ENCODE peak calls at places on chromosome 3, in eight cellular contexts. T is neuronal stem cell; F is stimulated activated CD4-positive, alpha-beta T cell treated with anti-CD3 and anti-CD28 coated beads, Interleukin-1b, Interleukin-23, amount 100 ng/mL, for 1 hour; I is skeletal muscle cell; S is Peyer's patch; G is NCI-H524; U is GM12865; E is GM03348. R is an unnamed sample.

GRCh38 chr3:30418443-30418842 is 188.0 kb upstream of the TGFBR2 start:
- DNase-seq in T (no peak), F (no peak), I (no peak), S (no peak), G (no peak), U (no peak), E (peak; percentile 9), R (no peak)

GRCh38 chr3:147397911-147398809 is 8.2 kb downstream of the ZIC4 start:
- DNase-seq in T (peak; percentile 23), F (no peak), I (no peak), S (no peak), G (no peak), U (no peak), E (no peak), R (no peak)

GRCh38 chr3:56935821-56936220 is 124.6 kb upstream of the SPATA12 start:
- DNase-seq in T (no peak), F (no peak), I (no peak), S (no peak), G (no peak), U (no peak), E (no peak), R (no peak)

GRCh38 chr3:138774529-138775253 is 60.0 kb downstream of the PIK3CB start:
- DNase-seq in T (no peak), F (no peak), I (peak; percentile 98), S (peak; percentile 70), G (peak; percentile 89), U (peak; percentile 53), E (peak; percentile 88), R (no peak)

GRCh38 chr3:65951836-65952505 is 86.7 kb downstream of the MAGI1 start:
- DNase-seq in T (no peak), F (no peak), I (no peak), S (no peak), G (no peak), U (no peak), E (no peak), R (no peak)

GRCh38 chr3:148319161-148319915 is 378.4 kb upstream of the AGTR1 start:
- DNase-seq in T (no peak), F (no peak), I (peak; percentile 67), S (no peak), G (no peak), U (peak; percentile 85), E (peak; percentile 54), R (no peak)

GRCh38 chr3:33624756-33625155 is 93.3 kb downstream of the CLASP2 start:
- DNase-seq in T (no peak), F (no peak), I (no peak), S (no peak), G (no peak), U (no peak), E (peak; percentile 4), R (no peak)

GRCh38 chr3:173342679-173343078 is 54.9 kb upstream of the NLGN1 start:
- DNase-seq in T (no peak), F (no peak), I (no peak), S (no peak), G (no peak), U (no peak), E (no peak), R (no peak)

GRCh38 chr3:74066456-74066855 is 441.7 kb upstream of the PDZRN3 start:
- DNase-seq in T (peak; percentile 27), F (no peak), I (no peak), S (no peak), G (no peak), U (no peak), E (no peak), R (no peak)

GRCh38 chr3:126354776-126355175 is 2.4 kb downstream of the KLF15 start:
- DNase-seq in T (no peak), F (no peak), I (no peak), S (no peak), G (no peak), U (no peak), E (no peak), R (no peak)

GRCh38 chr3:144636833-144637232 is 665.2 kb downstream of the DIPK2A start:
- DNase-seq in T (no peak), F (no peak), I (no peak), S (no peak), G (no peak), U (peak; percentile 21), E (no peak), R (no peak)

GRCh38 chr3:116809218-116809617 is 99.6 kb downstream of the TUSC7 start:
- DNase-seq in T (no peak), F (no peak), I (no peak), S (no peak), G (no peak), U (no peak), E (no peak), R (no peak)

GRCh38 chr3:180062771-180063170 is 26.0 kb upstream of the PEX5L start:
- DNase-seq in T (no peak), F (no peak), I (peak; percentile 18), S (no peak), G (no peak), U (no peak), E (no peak), R (no peak)

GRCh38 chr3:147945968-147946519 is 536.9 kb downstream of the ZIC1 start:
- DNase-seq in T (no peak), F (no peak), I (peak; percentile 93), S (no peak), G (peak; percentile 51), U (peak; percentile 69), E (peak; percentile 84), R (peak; percentile 25)

GRCh38 chr3:97230486-97230885 is 416.1 kb downstream of the EPHA6 start:
- DNase-seq in T (no peak), F (no peak), I (no peak), S (no peak), G (no peak), U (no peak), E (no peak), R (no peak)

GRCh38 chr3:10223676-10224639 is 24.3 kb upstream of the TATDN2 start:
- DNase-seq in T (no peak), F (no peak), I (no peak), S (peak; percentile 91), G (no peak), U (peak; percentile 94), E (no peak), R (no peak)

GRCh38 chr3:161253711-161254110 is 32.6 kb downstream of the NMD3 start:
- DNase-seq in T (no peak), F (no peak), I (no peak), S (no peak), G (no peak), U (no peak), E (no peak), R (no peak)

GRCh38 chr3:186930639-186931486 is 537 bp downstream of the ST6GAL1 start:
- DNase-seq in T (peak; percentile 63), F (no peak), I (no peak), S (peak; percentile 87), G (peak; percentile 87), U (peak; percentile 90), E (peak; percentile 45), R (no peak)

GRCh38 chr3:55604414-55604813 is 117.3 kb upstream of the WNT5A start:
- DNase-seq in T (no peak), F (no peak), I (no peak), S (no peak), G (no peak), U (no peak), E (no peak), R (no peak)

GRCh38 chr3:155978324-155978723 is 107.9 kb downstream of the GMPS start:
- DNase-seq in T (no peak), F (no peak), I (no peak), S (no peak), G (no peak), U (no peak), E (no peak), R (no peak)

GRCh38 chr3:59186735-59187134 is 136.9 kb upstream of the CFAP20DC start:
- DNase-seq in T (no peak), F (no peak), I (no peak), S (no peak), G (no peak), U (no peak), E (no peak), R (no peak)

GRCh38 chr3:139020868-139021234 is at the start of gene PRR23B:
- DNase-seq in T (no peak), F (no peak), I (no peak), S (no peak), G (peak; percentile 9), U (no peak), E (no peak), R (no peak)

GRCh38 chr3:47930979-47931378 is 85.2 kb downstream of the MAP4 start:
- DNase-seq in T (no peak), F (no peak), I (no peak), S (no peak), G (no peak), U (no peak), E (no peak), R (no peak)

GRCh38 chr3:64151335-64151871 is 73.9 kb downstream of the PRICKLE2 start:
- DNase-seq in T (no peak), F (no peak), I (no peak), S (no peak), G (no peak), U (no peak), E (no peak), R (no peak)

GRCh38 chr3:143314291-143315093 is 194.9 kb downstream of the CHST2 start:
- DNase-seq in T (no peak), F (no peak), I (no peak), S (no peak), G (peak; percentile 45), U (no peak), E (peak; percentile 57), R (no peak)

GRCh38 chr3:36876181-36876936 is 68.5 kb downstream of the TRANK1 start:
- DNase-seq in T (no peak), F (no peak), I (no peak), S (no peak), G (no peak), U (peak; percentile 90), E (no peak), R (no peak)

GRCh38 chr3:71374582-71374981 is 208.9 kb downstream of the FOXP1 start:
- DNase-seq in T (no peak), F (no peak), I (no peak), S (no peak), G (no peak), U (no peak), E (no peak), R (no peak)

GRCh38 chr3:37968784-37969600 is 21.6 kb upstream of the VILL start:
- DNase-seq in T (no peak), F (no peak), I (no peak), S (no peak), G (no peak), U (no peak), E (no peak), R (no peak)

R was measured in iPS DF 6.9.